ENCODE peak calls at places on chromosomes 1 and 21, in six cellular contexts. G is GM13976; R is psoas muscle; Q is CD8-positive, alpha-beta T cell; J is HepG2; U is breast epithelium. W is an unnamed sample.

GRCh38 chr1:87794788-87795614 is 466.3 kb downstream of the LMO4 start:
- DNase-seq in J (peak), Q (no peak), U (no peak), R (no peak), G (no peak), W (peak)

GRCh38 chr1:84406209-84406917 is 8.1 kb downstream of the DNASE2B start:
- DNase-seq in Q (no peak), J (no peak), R (no peak), G (no peak), U (no peak), W (no peak)

GRCh38 chr1:119686661-119687060 is 25.1 kb upstream of the PHGDH start:
- DNase-seq in R (no peak), U (peak), G (no peak), J (no peak), Q (no peak), W (peak)

GRCh38 chr21:35575280-35575915 is 484.9 kb downstream of the SETD4 start:
- DNase-seq in U (no peak), J (no peak), R (no peak), G (no peak), Q (no peak), W (no peak)

GRCh38 chr1:176471338-176472121 is 8.6 kb downstream of the PAPPA2 start:
- DNase-seq in J (no peak), Q (no peak), G (no peak), U (no peak), R (no peak), W (no peak)

GRCh38 chr1:35030338-35031102 is 1.2 kb downstream of the ZMYM6 start:
- DNase-seq in G (no peak), Q (no peak), R (no peak), J (no peak), U (no peak), W (no peak)

GRCh38 chr1:215243275-215244054 is 160.9 kb downstream of the KCNK2 start:
- DNase-seq in Q (no peak), J (no peak), U (no peak), G (no peak), R (no peak), W (no peak)

GRCh38 chr1:237507005-237507404 is 383.7 kb downstream of the ZP4 start:
- DNase-seq in U (no peak), G (peak), J (no peak), Q (no peak), R (no peak), W (no peak)

GRCh38 chr1:236457775-236458174 is 63.7 kb downstream of the EDARADD start:
- DNase-seq in G (peak), U (no peak), R (no peak), Q (no peak), J (no peak), W (no peak)

GRCh38 chr1:2777428-2778219 is 23.9 kb downstream of the TTC34 start:
- DNase-seq in Q (no peak), J (no peak), U (no peak), G (peak), R (no peak), W (no peak)

GRCh38 chr21:45366476-45366875 is 38.5 kb upstream of the COL18A1 start:
- DNase-seq in J (no peak), Q (no peak), G (no peak), U (no peak), R (peak), W (no peak)

GRCh38 chr1:42886800-42887199 is 40.4 kb downstream of the ZNF691 start:
- DNase-seq in R (no peak), J (no peak), Q (no peak), G (no peak), U (no peak), W (no peak)

GRCh38 chr1:201020647-201021332 is 2.7 kb downstream of the KIF21B start:
- DNase-seq in Q (no peak), R (no peak), G (no peak), J (no peak), U (no peak), W (no peak)

GRCh38 chr1:206080421-206080820 is 27.4 kb downstream of the RHEX start:
- DNase-seq in J (no peak), R (no peak), G (no peak), Q (no peak), U (no peak), W (no peak)

GRCh38 chr1:29538586-29538985 is 302.3 kb downstream of the PTPRU start:
- DNase-seq in Q (no peak), U (no peak), R (no peak), G (no peak), J (no peak), W (peak)

GRCh38 chr1:12177999-12178441 is 11.2 kb downstream of the TNFRSF1B start:
- DNase-seq in Q (peak), J (no peak), U (no peak), R (peak), G (no peak), W (no peak)

GRCh38 chr1:67308136-67308535 is 463 bp downstream of the IL12RB2 start:
- DNase-seq in R (no peak), Q (no peak), J (no peak), U (no peak), G (peak), W (no peak)

GRCh38 chr1:117860906-117861610 is 68.4 kb downstream of the GDAP2 start:
- DNase-seq in J (no peak), G (no peak), Q (no peak), U (no peak), R (no peak), W (no peak)

GRCh38 chr1:180498594-180498993 is 3.8 kb downstream of the ACBD6 start:
- DNase-seq in R (no peak), U (no peak), Q (no peak), G (no peak), J (no peak), W (no peak)

GRCh38 chr1:179143332-179143731 is 61.5 kb downstream of the TOR3A start:
- DNase-seq in U (no peak), Q (no peak), R (no peak), G (no peak), J (no peak), W (no peak)

GRCh38 chr1:227718932-227719331 is 16.2 kb downstream of the JMJD4 start:
- DNase-seq in J (no peak), U (no peak), R (no peak), Q (no peak), G (no peak), W (no peak)

GRCh38 chr1:59020151-59020997 is 236.5 kb upstream of the JUN start:
- DNase-seq in J (no peak), U (no peak), R (peak), G (peak), Q (no peak), W (no peak)

GRCh38 chr1:69858534-69858933 is 290.8 kb downstream of the LRRC7 start:
- DNase-seq in J (no peak), R (no peak), Q (no peak), G (no peak), U (no peak), W (no peak)

GRCh38 chr1:153617677-153618076 is 1.6 kb upstream of the S100A14 start:
- DNase-seq in Q (peak), R (peak), J (no peak), G (peak), U (peak), W (peak)

GRCh38 chr1:164755674-164756073 is 196.7 kb downstream of the PBX1 start:
- DNase-seq in Q (no peak), G (no peak), U (no peak), J (no peak), R (no peak), W (no peak)

GRCh38 chr1:33220701-33221384 is 35.4 kb upstream of the ZNF362 start:
- DNase-seq in G (no peak), Q (no peak), U (no peak), R (no peak), J (no peak), W (peak)

GRCh38 chr1:93471911-93472310 is 24.0 kb downstream of the FNBP1L start:
- DNase-seq in Q (no peak), R (no peak), J (no peak), U (no peak), G (no peak), W (no peak)

GRCh38 chr1:117371436-117372151 is 4.3 kb downstream of the MAN1A2 start:
- DNase-seq in G (no peak), Q (no peak), J (no peak), U (no peak), R (no peak), W (no peak)

GRCh38 chr1:83026745-83027144 is 972.2 kb downstream of the TTLL7 start:
- DNase-seq in J (no peak), Q (no peak), G (no peak), U (no peak), R (no peak), W (no peak)

GRCh38 chr1:205665216-205665757 is 15.0 kb downstream of the SLC45A3 start:
- DNase-seq in U (no peak), J (no peak), R (no peak), G (no peak), Q (no peak), W (no peak)

GRCh38 chr1:51875291-51875772 is 3.2 kb downstream of the NRDC start:
- DNase-seq in U (no peak), Q (no peak), G (no peak), J (no peak), R (no peak), W (no peak)

GRCh38 chr21:45014747-45015468 is 59.5 kb upstream of the ADARB1 start:
- DNase-seq in G (no peak), U (no peak), R (no peak), Q (no peak), J (no peak), W (no peak)

GRCh38 chr1:93907718-93908117 is 1.5 kb downstream of the GCLM start:
- DNase-seq in R (no peak), Q (no peak), U (no peak), G (no peak), J (peak), W (no peak)

GRCh38 chr1:154129392-154129970 is 25.4 kb downstream of the NUP210L start:
- DNase-seq in U (no peak), J (no peak), G (peak), R (no peak), Q (no peak), W (no peak)

GRCh38 chr1:160981584-160982411 is 27.2 kb upstream of the ITLN2 start:
- DNase-seq in G (no peak), R (no peak), J (no peak), U (no peak), Q (no peak), W (no peak)

GRCh38 chr1:200033511-200034261 is 6.2 kb downstream of the NR5A2 start:
- DNase-seq in R (no peak), G (no peak), U (no peak), J (no peak), Q (no peak), W (no peak)

GRCh38 chr1:153790282-153790995 is 15.2 kb downstream of the SLC27A3 start:
- DNase-seq in J (no peak), U (no peak), R (peak), Q (no peak), G (no peak), W (no peak)

GRCh38 chr21:42381347-42381984 is 14.4 kb downstream of the TMPRSS3 start:
- DNase-seq in G (no peak), U (no peak), Q (no peak), R (no peak), J (peak), W (no peak)

GRCh38 chr1:181141431-181141910 is 53.0 kb downstream of the IER5 start:
- DNase-seq in R (no peak), J (no peak), U (no peak), G (no peak), Q (no peak), W (no peak)

GRCh38 chr1:61056674-61057439 is 25.5 kb upstream of the NFIA start:
- DNase-seq in R (peak), Q (no peak), U (no peak), G (no peak), J (no peak), W (no peak)

DNA sequence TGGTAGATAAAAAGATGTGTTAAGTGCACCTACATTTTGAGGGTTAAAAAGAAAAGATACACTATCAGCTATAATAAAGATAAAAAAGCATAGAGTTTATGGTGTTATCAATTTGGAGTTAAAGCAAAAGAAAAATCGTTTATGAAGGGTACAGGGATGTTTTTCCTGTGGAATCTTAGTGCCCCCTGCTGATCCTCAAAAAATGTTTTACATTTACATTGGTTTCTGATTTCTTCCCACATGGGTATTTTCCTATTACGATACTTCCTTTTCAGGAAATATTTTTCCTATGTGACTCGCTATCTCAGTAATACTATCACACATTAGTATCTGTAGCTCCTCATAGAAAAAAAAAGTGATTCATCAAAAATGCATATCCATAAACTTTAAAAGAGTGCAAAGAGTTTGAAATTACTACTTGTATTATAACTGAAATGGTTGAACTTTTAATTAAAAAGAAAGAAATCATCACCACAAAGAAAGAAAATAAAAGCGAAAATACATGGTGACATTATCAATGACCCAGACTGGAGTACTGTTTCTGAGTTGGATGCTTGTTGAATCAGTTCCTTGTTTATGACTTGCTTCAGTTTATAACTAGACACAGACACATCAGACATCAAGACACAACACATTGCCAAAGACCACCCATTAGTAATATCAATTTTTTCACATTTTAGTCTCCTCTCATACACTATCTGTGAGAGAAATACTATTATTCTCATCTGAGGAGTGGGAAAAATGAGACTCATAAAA is 293.2 kb downstream of the MRPL39 start:
- DNase-seq in Q (no peak), R (no peak), G (no peak), U (no peak), J (no peak), W (no peak)
- TF ChIP-seq CTCF in Q (no peak), R (no peak), G (no peak), U (no peak), J (no peak), W (peak)

DNA sequence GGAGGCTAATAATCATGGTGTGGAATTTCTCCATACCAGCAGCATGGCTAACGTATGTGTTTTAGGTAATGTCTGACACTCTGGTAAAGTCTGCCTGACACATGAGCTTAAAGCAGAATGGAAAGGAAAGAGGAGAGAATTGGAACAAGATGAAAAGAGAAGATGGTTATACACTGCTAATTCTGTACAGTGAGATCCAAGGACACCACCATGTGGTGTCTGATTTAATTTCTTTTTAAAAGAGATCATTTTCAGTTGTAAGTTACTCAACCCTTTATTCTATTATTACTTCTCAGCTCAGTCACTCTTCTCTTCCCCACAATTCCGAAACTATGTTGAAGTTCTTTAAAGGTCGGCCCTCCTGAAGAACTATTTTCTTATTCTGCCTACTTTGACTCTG is 15.6 kb downstream of the PRKAB2 start:
- DNase-seq in R (no peak), U (no peak), G (no peak), Q (no peak), J (no peak), W (no peak)
- TF ChIP-seq CTCF in R (no peak), U (no peak), G (no peak), Q (no peak), J (no peak), W (no peak)

GRCh38 chr1:115201598-115201997 is 112.3 kb upstream of the TSPAN2 start:
- DNase-seq in R (no peak), Q (no peak), U (no peak), J (no peak), G (no peak), W (no peak)
- TF ChIP-seq CTCF in R (no peak), Q (no peak), U (no peak), J (no peak), G (no peak), W (no peak)

GRCh38 chr1:155934097-155934932 is at the start of gene KHDC4:
- DNase-seq in G (peak), U (peak), Q (peak), R (peak), J (peak), W (peak)
- TF ChIP-seq CTCF in G (no peak), U (peak), Q (peak), R (no peak), J (peak), W (no peak)

DNA sequence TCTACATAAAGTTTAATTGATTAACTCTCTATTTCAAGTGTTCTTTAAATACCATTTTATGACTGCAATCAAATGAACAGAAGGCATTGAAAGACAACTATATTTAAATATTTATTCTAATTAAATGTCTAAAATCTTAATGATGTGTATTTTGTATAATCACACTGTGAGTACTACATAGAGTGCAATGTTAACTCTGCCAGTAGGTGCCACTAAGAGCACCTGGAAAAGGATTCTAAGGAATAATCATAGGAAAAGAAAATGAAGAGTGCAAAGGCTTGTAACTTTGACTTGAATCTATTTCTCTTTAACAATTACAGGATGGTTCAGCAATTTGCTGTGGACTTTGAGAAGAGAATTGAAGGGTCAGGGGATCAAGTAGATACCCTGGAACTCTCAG is 200.4 kb downstream of the DNM3 start:
- DNase-seq in J (no peak), R (no peak), Q (no peak), G (no peak), U (no peak), W (no peak)
- TF ChIP-seq CTCF in J (peak), R (peak), Q (no peak), G (no peak), U (peak), W (peak)

DNA sequence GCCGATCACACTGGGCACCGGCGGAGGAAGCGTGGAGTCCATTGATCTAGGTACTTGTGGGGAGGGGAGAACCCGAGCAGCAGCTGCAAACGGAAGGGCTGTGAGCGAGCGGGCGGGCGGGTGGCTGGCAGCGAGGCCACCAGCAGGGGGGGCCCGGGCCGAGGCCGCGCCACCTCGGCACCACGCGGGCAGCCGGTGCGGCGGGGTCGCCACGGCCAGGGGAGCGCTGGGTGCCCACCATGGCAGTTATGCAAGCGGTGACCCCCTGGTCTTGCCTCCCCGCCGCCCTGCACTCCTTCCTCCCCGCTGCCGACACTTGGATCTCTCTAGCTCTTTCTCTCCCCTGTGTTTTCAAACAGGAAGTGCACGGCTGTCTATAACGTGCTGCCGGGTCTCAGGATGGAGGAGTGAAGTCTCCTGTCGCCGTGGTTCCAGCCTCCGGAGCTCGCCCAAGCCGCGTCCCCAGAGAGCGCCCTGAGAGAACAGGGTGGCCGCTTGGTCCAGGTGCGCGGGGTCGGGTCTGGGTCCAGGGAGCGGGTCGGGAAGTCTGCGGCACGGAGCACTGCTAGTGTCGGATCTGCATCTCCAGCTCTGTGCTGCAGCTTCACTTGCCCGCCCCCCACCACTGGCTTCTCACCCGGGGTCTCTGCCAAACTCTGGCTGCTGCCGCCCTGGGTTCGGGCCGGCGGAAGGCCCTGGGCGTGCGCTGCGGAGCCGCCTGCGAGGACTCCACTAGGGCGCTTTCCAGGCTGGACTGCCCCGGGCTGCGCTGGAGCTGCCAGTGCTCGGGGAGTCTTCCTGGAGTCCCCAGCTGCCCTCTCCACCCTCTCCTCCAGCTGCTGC is 22.7 kb downstream of the LRRC8D start:
- DNase-seq in R (peak), J (no peak), Q (peak), U (peak), G (peak), W (peak)
- TF ChIP-seq CTCF in R (peak), J (peak), Q (peak), U (no peak), G (peak), W (peak)

GRCh38 chr1:115606305-115606704 is 35.5 kb upstream of the VANGL1 start:
- DNase-seq in U (no peak), J (no peak), Q (no peak), G (no peak), R (no peak), W (no peak)
- TF ChIP-seq CTCF in U (no peak), J (no peak), Q (no peak), G (no peak), R (no peak), W (no peak)

GRCh38 chr1:157624471-157624870 is 26.6 kb upstream of the FCRL4 start:
- DNase-seq in R (no peak), Q (no peak), U (no peak), G (no peak), J (no peak), W (no peak)

GRCh38 chr1:157622471-157622870 is 24.6 kb upstream of the FCRL4 start:
- DNase-seq in Q (no peak), J (no peak), R (no peak), U (no peak), G (no peak), W (no peak)

GRCh38 chr1:157628773-157629172 is 30.9 kb upstream of the FCRL4 start:
- DNase-seq in R (no peak), Q (no peak), U (no peak), G (no peak), J (no peak), W (no peak)

DNA sequence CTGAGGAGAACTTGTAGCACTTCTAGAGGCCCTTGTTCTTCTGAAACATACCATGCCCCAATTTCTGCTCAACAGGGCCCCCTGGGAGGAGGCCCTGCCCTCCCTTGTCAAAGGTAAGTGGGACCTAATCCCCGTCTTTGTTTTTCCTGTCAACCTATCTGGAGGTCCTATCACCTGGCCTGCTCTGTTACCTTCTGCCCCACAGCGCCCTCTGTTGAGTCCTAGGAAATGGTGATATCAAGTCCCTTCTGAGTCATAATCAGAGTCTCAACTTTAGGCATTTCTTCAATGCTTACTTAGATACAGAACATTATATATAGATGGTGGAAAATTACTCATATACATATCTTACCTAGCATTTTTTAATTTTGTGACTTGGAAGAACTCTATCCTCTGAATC is 28.2 kb upstream of the FCRL4 start:
- DNase-seq in J (peak), R (no peak), U (no peak), G (peak), Q (no peak), W (no peak)
- TF ChIP-seq CTCF in J (peak), R (no peak), U (no peak), G (peak), Q (no peak), W (no peak)

GRCh38 chr1:234322979-234323378 is 50.3 kb upstream of the COA6 start:
- DNase-seq in J (peak), U (no peak), Q (peak), G (peak), R (no peak), W (no peak)
- TF ChIP-seq CTCF in J (peak), U (no peak), Q (peak), G (peak), R (no peak), W (no peak)

GRCh38 chr1:7120863-7121621 is 335.8 kb downstream of the CAMTA1 start:
- DNase-seq in G (no peak), U (no peak), Q (no peak), J (no peak), R (no peak), W (no peak)
- TF ChIP-seq CTCF in G (no peak), U (no peak), Q (no peak), J (no peak), R (peak), W (no peak)